ENCODE peak calls at places on chromosome 13, in five cellular contexts. A is foreskin fibroblast, J is bronchial epithelial cell, S is ascending aorta, U is PC-3. Q is an unnamed sample.

GRCh38 chr13:113849546-113849945 is 14.3 kb downstream of the GAS6 start:
- DNase-seq in A (no peak), J (peak; percentile 74), S (no peak), U (peak; percentile 75), Q (no peak)

GRCh38 chr13:32164622-32165268 is 133.2 kb downstream of the FRY start:
- DNase-seq in A (peak; percentile 64), J (peak; percentile 40), S (no peak), U (peak; percentile 79), Q (no peak)

GRCh38 chr13:54643863-54644262 is 1615.2 kb downstream of the OLFM4 start:
- DNase-seq in A (no peak), J (no peak), S (no peak), U (no peak), Q (no peak)

GRCh38 chr13:52348983-52349780 is 56.8 kb downstream of the THSD1 start:
- DNase-seq in A (peak; percentile 85), J (peak; percentile 98), S (no peak), U (peak; percentile 69), Q (no peak)

GRCh38 chr13:40148103-40148502 is 492.6 kb downstream of the COG6 start:
- DNase-seq in A (no peak), J (no peak), S (no peak), U (no peak), Q (no peak)

GRCh38 chr13:58531614-58532013 is 900.1 kb downstream of the PCDH17 start:
- DNase-seq in A (no peak), J (no peak), S (no peak), U (no peak), Q (no peak)

GRCh38 chr13:40445557-40445990 is 220.9 kb downstream of the FOXO1 start:
- DNase-seq in A (no peak), J (peak; percentile 99), S (no peak), U (peak; percentile 74), Q (no peak)

GRCh38 chr13:78382946-78383542 is 220.3 kb downstream of the POU4F1 start:
- DNase-seq in A (no peak), J (no peak), S (no peak), U (no peak), Q (no peak)

GRCh38 chr13:73059460-73060250 is 850 bp downstream of the KLF5 start:
- DNase-seq in A (peak; percentile 55), J (no peak), S (peak; percentile 66), U (peak; percentile 43), Q (no peak)

GRCh38 chr13:34208326-34208725 is 390.4 kb downstream of the RFC3 start:
- DNase-seq in A (peak; percentile 75), J (no peak), S (no peak), U (no peak), Q (no peak)

GRCh38 chr13:73299787-73300186 is 241.0 kb downstream of the KLF5 start:
- DNase-seq in A (no peak), J (no peak), S (no peak), U (no peak), Q (no peak)

GRCh38 chr13:42592915-42593718 is 19.2 kb downstream of the TNFSF11 start:
- DNase-seq in A (no peak), J (no peak), S (no peak), U (no peak), Q (no peak)

GRCh38 chr13:84137292-84137691 is 255.0 kb upstream of the SLITRK1 start:
- DNase-seq in A (no peak), J (no peak), S (no peak), U (no peak), Q (no peak)

GRCh38 chr13:114099191-114099590 is 33.2 kb downstream of the RASA3 start:
- DNase-seq in A (peak; percentile 97), J (no peak), S (peak; percentile 94), U (peak; percentile 73), Q (peak; percentile 95)

GRCh38 chr13:24713022-24713421 is 32.8 kb downstream of the ATP12A start:
- DNase-seq in A (no peak), J (no peak), S (no peak), U (no peak), Q (no peak)

GRCh38 chr13:91145806-91146205 is 201.7 kb upstream of the MIR17HG start:
- DNase-seq in A (no peak), J (no peak), S (no peak), U (no peak), Q (no peak)

GRCh38 chr13:95403349-95404140 is 102.3 kb upstream of the ABCC4 start:
- DNase-seq in A (peak; percentile 12), J (no peak), S (no peak), U (peak; percentile 13), Q (no peak)

GRCh38 chr13:107367258-107367657 is 799.3 kb upstream of the ARGLU1 start:
- DNase-seq in A (no peak), J (no peak), S (no peak), U (peak; percentile 19), Q (no peak)

GRCh38 chr13:102487330-102487729 is 85.5 kb upstream of the FGF14 start:
- DNase-seq in A (no peak), J (no peak), S (no peak), U (no peak), Q (no peak)

GRCh38 chr13:93079294-93079693 is 147.3 kb upstream of the GPC6 start:
- DNase-seq in A (peak; percentile 42), J (peak; percentile 4), S (no peak), U (peak; percentile 12), Q (no peak)

GRCh38 chr13:74305876-74306275 is 171.7 kb upstream of the KLF12 start:
- DNase-seq in A (peak; percentile 25), J (peak; percentile 51), S (no peak), U (no peak), Q (no peak)

DNA sequence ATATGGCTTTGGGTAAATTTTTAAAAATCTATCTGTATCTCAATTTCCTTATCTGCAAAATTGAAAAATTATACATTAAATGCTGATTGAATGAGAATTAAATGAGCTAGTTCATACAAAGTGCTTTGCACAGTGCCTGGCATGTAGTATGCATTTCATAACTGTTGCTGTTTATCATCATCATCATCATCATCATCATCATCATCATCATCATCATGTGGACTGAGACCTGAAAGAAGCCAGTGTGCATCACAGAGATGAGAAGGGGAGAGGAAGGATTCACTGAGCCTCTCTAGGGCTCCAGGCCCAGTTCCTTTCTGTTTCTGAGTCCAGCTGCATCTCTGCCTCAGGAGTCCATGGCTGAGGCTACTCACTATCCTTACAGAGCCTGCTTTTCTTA is 6.9 kb upstream of the ZC3H13 start:
- DNase-seq in A (no peak), J (no peak), S (no peak), U (no peak), Q (no peak)
- TF ChIP-seq CTCF in A (no peak), J (no peak), S (no peak), U (no peak), Q (no peak)

DNA sequence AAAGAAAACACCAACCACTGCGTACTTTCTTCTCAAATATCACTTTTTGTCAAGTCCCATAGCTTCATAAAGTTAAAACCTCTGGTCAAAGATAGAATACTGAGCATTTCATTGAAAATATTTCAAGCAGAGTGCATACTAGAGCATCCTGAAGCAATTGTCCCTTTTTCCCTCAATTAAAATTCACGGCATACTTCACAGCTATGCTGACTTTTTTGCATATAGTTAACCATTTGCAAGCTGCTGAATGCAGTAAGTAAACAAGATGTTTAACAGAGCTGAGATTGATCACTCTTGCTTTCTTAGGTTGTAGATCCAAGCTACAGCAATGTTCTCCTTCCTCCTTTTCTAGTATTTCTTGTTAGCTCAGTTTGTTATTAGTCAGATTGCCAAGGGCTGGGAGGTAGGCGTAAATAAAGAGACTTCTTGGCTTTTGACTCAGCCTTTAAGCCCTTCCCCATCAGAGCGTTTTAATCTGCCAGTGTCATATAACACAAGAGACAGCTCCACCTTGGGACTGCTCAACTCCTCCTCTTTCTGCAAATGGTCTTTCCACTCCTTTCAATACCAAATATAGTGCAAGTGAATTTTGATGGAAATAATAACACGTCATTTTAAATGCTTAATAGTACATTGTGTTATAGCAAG is at the start of gene SLITRK6:
- DNase-seq in A (peak; percentile 77), J (peak; percentile 98), S (no peak), U (peak; percentile 93), Q (no peak)
- H3K4me3 ChIP-seq in A (peak within 1 kb of the TSS; percentile 46), J (peak within 1 kb of the TSS; percentile 53), S (no peak within 1 kb of the TSS), U (peak within 1 kb of the TSS; percentile 71), Q (no peak within 1 kb of the TSS)

GRCh38 chr13:36850790-36851438 is 31.9 kb downstream of the RFXAP start:
- DNase-seq in A (no peak), J (no peak), S (no peak), U (no peak), Q (no peak)
- TF ChIP-seq CTCF in A (no peak), J (peak; percentile 15), S (no peak), U (peak; percentile 37), Q (no peak)

DNA sequence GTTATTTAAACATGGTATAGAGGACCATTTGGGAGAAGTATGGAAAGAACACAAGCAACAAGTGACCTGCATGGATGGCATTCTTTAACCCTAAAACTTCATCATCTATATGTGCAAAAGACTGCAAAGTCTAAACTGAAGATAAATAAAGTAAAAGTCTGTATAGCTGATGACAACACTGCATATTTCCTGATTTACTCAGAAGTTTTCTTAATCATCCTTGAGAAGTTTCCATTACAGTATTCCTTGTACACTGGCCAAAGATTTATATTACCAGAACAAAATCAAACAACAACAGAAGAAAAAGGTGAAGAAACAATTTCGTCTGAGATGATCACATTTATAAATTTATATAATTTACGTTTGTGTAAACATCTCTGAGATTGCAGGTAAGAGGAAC is 805.7 kb downstream of the PCDH9 start:
- DNase-seq in A (peak; percentile 58), J (peak; percentile 36), S (no peak), U (peak; percentile 22), Q (no peak)
- H3K4me3 ChIP-seq in A (no peak overlapping the region), J (no peak overlapping the region), S (no peak overlapping the region), U (no peak overlapping the region), Q (no peak overlapping the region)

Q was measured in coronary artery.